ENCODE peak calls at places on chromosomes 11 and 22, in seven cellular contexts. R is GM23248, D is PC-3, S is MM.1S, H is SK-N-SH, Q is neural progenitor cell, E is PC-9. K is an unnamed sample. For H3F3A, the result is how much of the 10 kb centered on the place peaks cover.

GRCh38 chr11:26254378-26254777 is 77.6 kb upstream of the ANO3 start:
- DNase-seq in S (no peak), H (no peak), R (no peak), E (no peak), Q (no peak), D (no peak), K (no peak)

GRCh38 chr11:47864910-47865309 is 16.8 kb upstream of the NUP160 start:
- DNase-seq in Q (no peak), D (no peak), R (peak), E (no peak), S (no peak), H (no peak), K (no peak)

GRCh38 chr11:67644042-67644441 is 4.5 kb upstream of the TBX10 start:
- DNase-seq in Q (peak), R (peak), H (no peak), D (peak), E (peak), S (no peak), K (peak)

GRCh38 chr11:94400075-94400838 is 962 bp downstream of the GPR83 start:
- DNase-seq in D (no peak), S (no peak), R (no peak), H (peak), Q (no peak), E (no peak), K (no peak)

GRCh38 chr11:44351898-44352498 is 42.1 kb upstream of the ALX4 start:
- DNase-seq in R (no peak), Q (no peak), D (no peak), E (no peak), S (no peak), H (peak), K (peak)

GRCh38 chr22:48748860-48749554 is 1078.7 kb downstream of the BRD1 start:
- DNase-seq in S (no peak), E (no peak), Q (no peak), D (no peak), H (no peak), R (no peak), K (no peak)

GRCh38 chr11:2095198-2095520 is 44.0 kb downstream of the IGF2 start:
- DNase-seq in D (no peak), S (no peak), Q (no peak), E (no peak), R (no peak), H (no peak), K (no peak)

GRCh38 chr11:36253238-36253637 is 36.0 kb downstream of the COMMD9 start:
- DNase-seq in D (no peak), H (peak), S (no peak), E (no peak), Q (peak), R (no peak), K (peak)

GRCh38 chr22:50436841-50437341 is 37.9 kb downstream of the SBF1 start:
- DNase-seq in Q (no peak), S (no peak), E (no peak), D (no peak), R (no peak), H (no peak), K (no peak)

GRCh38 chr11:132072044-132072879 is 701.8 kb downstream of the NTM start:
- DNase-seq in D (peak), E (no peak), R (peak), Q (no peak), H (no peak), S (no peak), K (no peak)

GRCh38 chr11:87076874-87077429 is 39.2 kb downstream of the TMEM135 start:
- DNase-seq in H (no peak), S (no peak), R (no peak), D (no peak), E (no peak), Q (no peak), K (no peak)

GRCh38 chr22:47612136-47612910 is 849.9 kb downstream of the TBC1D22A start:
- DNase-seq in S (no peak), E (no peak), D (no peak), R (no peak), Q (no peak), H (no peak), K (no peak)

GRCh38 chr11:27414644-27415043 is 51.6 kb upstream of the CCDC34 start:
- DNase-seq in R (no peak), Q (no peak), S (no peak), E (no peak), H (no peak), D (no peak), K (no peak)

GRCh38 chr11:73521621-73522020 is 76.3 kb downstream of the FAM168A start:
- DNase-seq in H (no peak), Q (no peak), E (no peak), D (peak), R (peak), S (no peak), K (no peak)

GRCh38 chr22:31139066-31139465 is 1.2 kb downstream of the PLA2G3 start:
- DNase-seq in E (no peak), S (no peak), Q (no peak), D (no peak), H (peak), R (no peak), K (no peak)

GRCh38 chr22:41910599-41911291 is 4.1 kb downstream of the SHISA8 start:
- DNase-seq in S (no peak), E (peak), R (peak), H (peak), D (peak), Q (peak), K (peak)

GRCh38 chr11:84503503-84503902 is 1123.6 kb downstream of the DLG2 start:
- DNase-seq in R (no peak), D (no peak), S (no peak), H (no peak), Q (no peak), E (no peak), K (no peak)

GRCh38 chr22:40877488-40877887 is 15.6 kb upstream of the DNAJB7 start:
- DNase-seq in R (no peak), Q (no peak), E (no peak), S (no peak), H (no peak), D (no peak), K (no peak)

GRCh38 chr11:125916683-125917337 is 12.5 kb downstream of the DDX25 start:
- DNase-seq in Q (no peak), E (no peak), S (no peak), H (no peak), R (no peak), D (peak), K (no peak)

GRCh38 chr11:7202412-7202811 is 49.3 kb upstream of the SYT9 start:
- DNase-seq in Q (no peak), S (no peak), R (no peak), E (no peak), D (no peak), H (no peak), K (no peak)

GRCh38 chr11:77082838-77083552 is 16.2 kb downstream of the CAPN5 start:
- DNase-seq in Q (no peak), S (no peak), D (no peak), R (peak), H (peak), E (no peak), K (no peak)

GRCh38 chr11:521179-521688 is 14.1 kb downstream of the HRAS start:
- DNase-seq in H (no peak), E (no peak), R (peak), S (no peak), Q (no peak), D (no peak), K (no peak)

GRCh38 chr11:126132319-126132718 is 69.7 kb upstream of the CDON start:
- DNase-seq in E (peak), S (no peak), R (peak), Q (no peak), D (peak), H (no peak), K (no peak)

GRCh38 chr11:73539506-73540084 is 58.3 kb downstream of the FAM168A start:
- DNase-seq in D (no peak), E (no peak), Q (no peak), H (peak), R (no peak), S (no peak), K (no peak)

GRCh38 chr22:24834845-24835570 is 29.0 kb downstream of the SGSM1 start:
- DNase-seq in Q (peak), E (no peak), H (peak), R (peak), S (no peak), D (peak), K (peak)

GRCh38 chr11:133823211-133823610 is 22.1 kb downstream of the SPATA19 start:
- DNase-seq in E (no peak), H (no peak), R (no peak), D (no peak), S (no peak), Q (no peak), K (no peak)

GRCh38 chr11:78957481-78958245 is 383.0 kb upstream of the NARS2 start:
- DNase-seq in D (peak), Q (no peak), H (no peak), R (peak), S (no peak), E (no peak), K (no peak)

GRCh38 chr11:11973361-11973800 is 35.0 kb downstream of the DKK3 start:
- DNase-seq in Q (no peak), H (no peak), R (peak), E (no peak), D (no peak), S (no peak), K (no peak)

GRCh38 chr11:59899532-59899931 is 20.9 kb downstream of the OOSP3 start:
- DNase-seq in E (no peak), Q (no peak), H (no peak), S (no peak), R (no peak), D (no peak), K (peak)

DNA sequence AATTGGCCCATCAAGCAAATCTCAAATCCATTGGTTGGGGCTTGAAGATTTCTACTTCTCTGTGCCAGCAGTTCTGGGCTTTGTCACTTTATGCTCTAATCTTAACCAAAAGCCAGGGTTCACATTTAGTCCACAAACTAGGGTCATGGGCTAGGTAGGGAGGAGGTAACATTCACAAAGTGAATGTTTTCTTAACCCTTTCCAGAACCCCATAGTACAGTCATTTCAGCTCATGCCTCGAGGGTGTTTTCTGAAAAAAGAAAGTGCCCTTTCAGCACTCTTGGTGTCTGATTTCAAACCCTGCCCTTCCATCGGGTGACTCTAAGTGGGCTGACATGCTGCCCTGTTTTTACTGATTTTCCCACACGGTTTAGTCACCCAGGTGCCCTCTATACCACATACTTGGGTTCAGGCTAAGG is 2.6 kb downstream of the POU2AF1 start:
- DNase-seq in D (peak), E (peak), R (no peak), S (peak), Q (no peak), H (no peak), K (no peak)
- H3F3A ChIP-seq in D (under half), E (under half), R (under half), S (half or more), Q (under half), H (under half), K (under half)

DNA sequence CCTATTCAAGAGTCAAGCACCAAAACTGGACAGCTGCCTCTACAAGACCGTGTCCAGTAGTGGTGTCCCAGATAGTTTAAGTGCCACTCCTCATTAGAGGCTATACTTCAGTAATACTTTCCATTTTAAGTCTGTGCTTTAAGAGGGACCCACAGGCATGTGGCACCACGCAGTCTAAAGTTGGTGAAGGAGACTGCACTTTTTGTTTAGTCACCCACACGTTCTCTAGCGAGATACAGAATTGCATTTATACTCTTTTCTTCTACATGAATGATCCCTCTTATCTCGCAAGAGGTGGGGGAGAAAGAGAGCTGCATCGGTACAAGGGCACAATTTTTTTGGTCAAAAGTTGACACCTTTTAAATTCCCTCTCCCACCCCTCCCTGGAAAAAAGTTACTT is 41.5 kb downstream of the DDX6 start:
- DNase-seq in R (no peak), H (no peak), S (no peak), E (no peak), D (no peak), Q (no peak), K (no peak)
- H3F3A ChIP-seq in R (half or more), H (half or more), S (under half), E (half or more), D (under half), Q (half or more), K (under half)

DNA sequence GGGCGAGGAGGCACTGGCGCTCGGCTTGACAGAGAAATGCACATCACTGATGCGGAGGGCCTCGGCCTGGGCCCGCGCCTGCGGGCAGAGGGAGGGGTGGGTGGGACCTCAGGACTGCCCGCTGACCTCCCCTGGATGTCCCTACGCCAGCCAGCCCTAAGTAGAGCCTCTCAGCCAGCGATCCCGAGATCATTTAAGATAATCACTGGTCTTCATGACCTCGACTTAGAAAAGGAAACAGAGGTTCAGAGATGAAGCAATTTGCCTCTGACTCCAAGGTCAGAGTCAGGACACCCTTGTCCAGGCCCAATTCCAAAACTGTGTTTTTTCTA is 4.9 kb downstream of the CBX6 start:
- DNase-seq in E (no peak), S (no peak), D (no peak), H (no peak), Q (no peak), R (no peak), K (no peak)
- H3F3A ChIP-seq in E (under half), S (under half), D (under half), H (under half), Q (under half), R (under half), K (under half)

DNA sequence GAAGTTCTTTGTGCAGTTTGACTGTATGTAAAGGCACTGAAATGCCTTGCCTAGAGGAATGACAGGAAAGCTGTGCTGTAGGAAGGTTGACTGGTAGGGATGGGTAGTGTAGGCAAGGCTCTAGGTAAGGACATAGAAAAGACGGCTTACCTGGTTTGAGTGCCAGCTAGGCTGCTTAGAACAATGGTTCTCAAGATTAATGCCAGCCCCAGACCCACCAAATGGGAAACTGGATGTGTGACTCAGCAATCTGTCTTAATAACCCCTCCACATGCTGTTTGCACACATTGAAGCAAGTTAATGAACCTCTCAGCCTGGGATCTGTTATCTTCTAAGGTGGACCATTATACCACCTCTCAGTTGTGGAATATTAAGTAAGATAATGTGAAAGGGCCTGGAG is 3.7 kb downstream of the RPS3 start:
- DNase-seq in S (no peak), R (peak), E (no peak), H (no peak), Q (no peak), D (no peak), K (no peak)
- H3F3A ChIP-seq in S (half or more), R (half or more), E (half or more), H (half or more), Q (half or more), D (under half), K (half or more)

GRCh38 chr11:102320679-102321078 is 3.4 kb downstream of the BIRC3 start:
- DNase-seq in Q (no peak), H (no peak), S (no peak), D (no peak), E (no peak), R (no peak), K (no peak)

GRCh38 chr11:102322560-102322959 is 5.3 kb downstream of the BIRC3 start:
- DNase-seq in S (peak), H (no peak), E (no peak), R (peak), Q (no peak), D (no peak), K (no peak)

GRCh38 chr11:102319544-102319943 is 2.3 kb downstream of the BIRC3 start:
- DNase-seq in R (no peak), H (no peak), D (no peak), Q (no peak), E (no peak), S (no peak), K (no peak)

GRCh38 chr11:102318469-102318868 is 1.2 kb downstream of the BIRC3 start:
- DNase-seq in D (peak), S (peak), Q (no peak), E (no peak), R (peak), H (no peak), K (no peak)

GRCh38 chr11:102320166-102320565 is 2.9 kb downstream of the BIRC3 start:
- DNase-seq in S (no peak), E (no peak), Q (no peak), D (no peak), H (no peak), R (no peak), K (no peak)
- H3F3A ChIP-seq in S (under half), E (under half), Q (under half), D (under half), H (under half), R (under half), K (under half)

DNA sequence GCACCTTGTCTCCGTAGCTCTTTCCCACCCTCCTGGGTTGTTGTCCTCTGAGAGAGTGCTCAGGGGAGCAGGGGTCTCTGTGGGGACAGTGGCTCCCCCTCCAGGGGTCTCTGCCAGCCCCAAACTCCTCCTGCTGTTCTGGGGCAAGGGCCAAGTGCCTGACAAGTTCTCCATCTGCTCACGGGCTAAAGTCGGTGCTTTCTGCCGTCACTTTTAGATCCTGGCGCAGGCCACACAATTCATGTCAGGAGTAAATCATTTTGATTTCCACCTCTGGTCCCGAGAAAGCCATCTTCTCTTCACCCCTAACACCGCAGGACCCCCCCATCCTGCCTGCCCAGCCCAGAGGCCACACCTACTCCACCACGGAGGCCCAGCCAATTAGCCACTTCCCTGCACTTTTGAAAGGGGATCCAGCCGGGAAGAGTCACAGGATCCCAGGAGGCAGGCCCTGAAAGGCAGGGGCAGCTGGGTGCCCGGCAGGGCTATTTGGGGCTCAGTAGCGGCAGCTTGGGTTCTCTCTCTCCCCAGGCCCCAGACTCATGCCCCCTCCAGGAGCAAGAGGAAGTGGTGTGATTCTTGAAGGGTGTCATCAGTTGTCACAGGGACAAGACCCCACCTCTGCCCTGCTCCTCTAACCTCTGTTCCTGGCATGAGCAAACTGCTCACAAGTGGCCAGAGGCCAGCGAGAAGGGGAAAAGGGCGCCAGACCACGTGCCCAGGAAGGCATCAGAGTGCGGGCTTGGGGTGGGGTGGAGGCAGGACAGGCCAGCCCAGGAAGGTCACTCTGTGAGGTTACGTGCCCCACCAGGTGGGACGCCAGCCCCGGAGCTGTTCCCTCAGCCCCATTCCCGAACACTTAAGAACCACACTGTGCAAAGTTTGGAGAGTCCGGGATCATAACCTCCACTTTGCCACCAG is 1.3 kb downstream of the MACROD1 start:
- DNase-seq in Q (peak), D (peak), R (peak), S (no peak), H (no peak), E (peak), K (peak)
- H3F3A ChIP-seq in Q (under half), D (under half), R (under half), S (under half), H (under half), E (under half), K (under half)

GRCh38 chr22:35752172-35752832 is 34.6 kb downstream of the APOL5 start:
- DNase-seq in H (no peak), Q (peak), D (no peak), R (no peak), E (no peak), S (peak), K (peak)
- H3F3A ChIP-seq in H (under half), Q (under half), D (under half), R (under half), E (under half), S (under half), K (under half)

GRCh38 chr11:9711454-9712307 is 47.8 kb downstream of the SWAP70 start:
- DNase-seq in Q (no peak), E (no peak), D (no peak), S (no peak), H (no peak), R (no peak), K (peak)
- H3F3A ChIP-seq in Q (under half), E (under half), D (under half), S (under half), H (under half), R (under half), K (under half)

GRCh38 chr11:65429069-65429681 is 6.6 kb downstream of the NEAT1 start:
- DNase-seq in D (peak), R (peak), H (no peak), Q (peak), E (peak), S (no peak), K (peak)
- H3F3A ChIP-seq in D (half or more), R (half or more), H (half or more), Q (under half), E (half or more), S (half or more), K (under half)

GRCh38 chr22:37226514-37226913 is 14.2 kb upstream of the SSTR3 start:
- DNase-seq in R (no peak), S (no peak), D (no peak), Q (no peak), E (no peak), H (no peak), K (no peak)
- H3F3A ChIP-seq in R (under half), S (half or more), D (under half), Q (under half), E (under half), H (under half), K (under half)